ENCODE peak calls at places on chromosomes 12 and 14, in ten cellular contexts. K, Q, F, R, O, X, L, W, I and B are unnamed samples.

GRCh38 chr14:58430156-58430555 is 2.6 kb downstream of the KIAA0586 start:
- DNase-seq in K (no peak), Q (no peak), F (no peak), R (peak; percentile 40), O (no peak), X (no peak), L (no peak), W (no peak), I (no peak), B (peak; percentile 92)

GRCh38 chr12:83042441-83043215 is 355.9 kb downstream of the TMTC2 start:
- DNase-seq in K (no peak), Q (no peak), F (peak; percentile 78), R (no peak), O (no peak), X (peak; percentile 49), L (no peak), W (no peak), I (no peak), B (no peak)

GRCh38 chr12:64187370-64187769 is 34.7 kb downstream of the KICS2 start:
- DNase-seq in K (no peak), Q (no peak), F (no peak), R (peak; percentile 24), O (no peak), X (no peak), L (no peak), W (no peak), I (no peak), B (peak; percentile 57)

GRCh38 chr14:89303452-89304435 is 113.3 kb downstream of the FOXN3 start:
- DNase-seq in K (peak; percentile 29), Q (no peak), F (peak; percentile 22), R (peak; percentile 67), O (peak; percentile 64), X (peak; percentile 62), L (no peak), W (no peak), I (peak; percentile 59), B (peak; percentile 50)

GRCh38 chr14:104673481-104673880 is 15.9 kb upstream of the INF2 start:
- DNase-seq in K (no peak), Q (no peak), F (no peak), R (no peak), O (no peak), X (no peak), L (no peak), W (no peak), I (no peak), B (no peak)

GRCh38 chr12:8709124-8709830 is 11.5 kb downstream of the RIMKLB start:
- DNase-seq in K (peak; percentile 24), Q (no peak), F (no peak), R (no peak), O (no peak), X (peak; percentile 48), L (no peak), W (no peak), I (no peak), B (no peak)

GRCh38 chr14:77339407-77339806 is 18.6 kb downstream of the GSTZ1 start:
- DNase-seq in K (no peak), Q (no peak), F (no peak), R (peak; percentile 34), O (no peak), X (no peak), L (no peak), W (no peak), I (no peak), B (peak; percentile 71)

GRCh38 chr14:73998736-73999135 is 20.4 kb downstream of the ENTPD5 start:
- DNase-seq in K (no peak), Q (no peak), F (no peak), R (no peak), O (no peak), X (no peak), L (no peak), W (no peak), I (no peak), B (no peak)

GRCh38 chr12:132189378-132190011 is 45.2 kb downstream of the NOC4L start:
- DNase-seq in K (peak; percentile 93), Q (peak; percentile 91), F (peak; percentile 86), R (peak; percentile 11), O (peak; percentile 61), X (peak; percentile 87), L (peak; percentile 90), W (peak; percentile 92), I (peak; percentile 80), B (peak; percentile 89)

GRCh38 chr12:132190012-132190755 is 45.9 kb downstream of the NOC4L start:
- DNase-seq in K (peak; percentile 39), Q (peak; percentile 31), F (peak; percentile 67), R (no peak), O (no peak), X (peak; percentile 29), L (no peak), W (no peak), I (no peak), B (peak; percentile 4)

GRCh38 chr12:132186857-132187620 is 42.8 kb downstream of the NOC4L start:
- DNase-seq in K (peak; percentile 9), Q (no peak), F (no peak), R (no peak), O (no peak), X (no peak), L (no peak), W (no peak), I (no peak), B (no peak)

GRCh38 chr12:132187646-132188450 is 43.6 kb downstream of the NOC4L start:
- DNase-seq in K (peak; percentile 10), Q (no peak), F (no peak), R (no peak), O (no peak), X (no peak), L (no peak), W (no peak), I (no peak), B (no peak)

DNA sequence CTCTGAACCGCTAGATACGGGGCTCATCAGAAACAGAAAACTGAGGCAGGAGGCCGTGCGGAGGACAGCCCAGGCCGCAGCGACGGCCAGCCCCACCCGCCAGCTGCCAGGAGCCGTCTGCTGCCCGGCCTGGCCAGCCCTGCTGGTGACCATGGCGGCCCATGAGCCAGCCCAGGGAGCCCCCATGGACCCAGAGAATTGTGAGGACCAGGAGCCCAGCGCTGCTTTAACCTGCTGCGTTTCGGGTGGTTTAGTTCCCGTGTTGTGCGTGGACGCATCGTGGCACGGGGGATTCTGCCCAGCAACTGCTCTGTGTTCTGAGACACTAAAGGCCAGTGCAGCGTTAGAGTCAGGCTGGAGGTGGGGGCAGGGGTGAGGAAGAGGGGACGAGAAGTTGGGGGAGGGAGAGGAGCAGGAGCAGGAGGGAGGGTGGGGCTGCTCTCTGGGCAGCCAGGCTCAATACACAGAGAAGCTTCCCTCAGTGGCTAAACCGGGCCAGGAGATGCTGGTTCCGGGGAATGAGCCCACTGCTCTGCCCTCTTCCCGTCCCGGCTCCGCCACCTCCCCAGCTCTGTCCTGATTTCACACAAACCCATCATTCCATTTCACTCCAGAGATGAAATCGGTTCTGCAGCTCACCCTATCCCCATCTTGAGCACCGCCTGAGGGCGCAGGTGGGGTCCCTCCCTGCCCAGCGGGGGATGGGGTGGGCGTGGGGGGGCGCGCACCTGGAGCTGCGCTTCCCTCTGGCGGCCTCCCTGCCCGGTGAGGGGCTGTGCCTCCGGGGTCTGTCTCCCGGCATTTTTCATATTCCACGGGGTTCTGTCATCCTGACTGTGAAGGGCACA is 44.4 kb downstream of the NOC4L start:
- DNase-seq in K (no peak), Q (no peak), F (no peak), R (no peak), O (no peak), X (no peak), L (no peak), W (no peak), I (no peak), B (no peak)
- H3K4me3 ChIP-seq in K (peak overlapping the region; percentile 39), Q (peak overlapping the region; percentile 61), F (peak overlapping the region; percentile 59), R (peak overlapping the region; percentile 46), O (peak overlapping the region; percentile 58), X (peak overlapping the region; percentile 64), L (peak overlapping the region; percentile 26), W (peak overlapping the region; percentile 94), I (peak overlapping the region; percentile 40), B (peak overlapping the region; percentile 50)

GRCh38 chr14:19906665-19907064 is 13.7 kb upstream of the OR4K5 start:
- DNase-seq in K (no peak), Q (no peak), F (no peak), R (no peak), O (no peak), X (no peak), L (no peak), W (no peak), I (no peak), B (no peak)
- H3K4me3 ChIP-seq in K (no peak overlapping the region), Q (no peak overlapping the region), F (no peak overlapping the region), R (no peak overlapping the region), O (no peak overlapping the region), X (no peak overlapping the region), L (no peak overlapping the region), W (no peak overlapping the region), I (no peak overlapping the region), B (no peak overlapping the region)

GRCh38 chr12:46265102-46265501 is 3.7 kb downstream of the SLC38A1 start:
- DNase-seq in K (no peak), Q (no peak), F (no peak), R (no peak), O (no peak), X (no peak), L (no peak), W (no peak), I (no peak), B (peak; percentile 55)
- H3K4me3 ChIP-seq in K (no peak overlapping the region), Q (no peak overlapping the region), F (peak overlapping the region; percentile 91), R (no peak overlapping the region), O (no peak overlapping the region), X (no peak overlapping the region), L (no peak overlapping the region), W (peak overlapping the region; percentile 5), I (no peak overlapping the region), B (peak overlapping the region; percentile 88)

GRCh38 chr12:54143233-54143986 is 45.4 kb downstream of the SMUG1 start:
- DNase-seq in K (no peak), Q (no peak), F (no peak), R (no peak), O (no peak), X (no peak), L (no peak), W (no peak), I (no peak), B (no peak)

GRCh38 chr12:54140958-54141388 is 47.8 kb downstream of the SMUG1 start:
- DNase-seq in K (no peak), Q (no peak), F (peak; percentile 48), R (no peak), O (peak; percentile 36), X (no peak), L (no peak), W (no peak), I (no peak), B (no peak)

GRCh38 chr12:54139030-54139429 is 49.8 kb downstream of the SMUG1 start:
- DNase-seq in K (no peak), Q (no peak), F (no peak), R (no peak), O (no peak), X (no peak), L (no peak), W (no peak), I (no peak), B (no peak)

GRCh38 chr12:54144738-54145137 is 44.0 kb downstream of the SMUG1 start:
- DNase-seq in K (no peak), Q (no peak), F (no peak), R (no peak), O (no peak), X (no peak), L (no peak), W (no peak), I (no peak), B (no peak)

DNA sequence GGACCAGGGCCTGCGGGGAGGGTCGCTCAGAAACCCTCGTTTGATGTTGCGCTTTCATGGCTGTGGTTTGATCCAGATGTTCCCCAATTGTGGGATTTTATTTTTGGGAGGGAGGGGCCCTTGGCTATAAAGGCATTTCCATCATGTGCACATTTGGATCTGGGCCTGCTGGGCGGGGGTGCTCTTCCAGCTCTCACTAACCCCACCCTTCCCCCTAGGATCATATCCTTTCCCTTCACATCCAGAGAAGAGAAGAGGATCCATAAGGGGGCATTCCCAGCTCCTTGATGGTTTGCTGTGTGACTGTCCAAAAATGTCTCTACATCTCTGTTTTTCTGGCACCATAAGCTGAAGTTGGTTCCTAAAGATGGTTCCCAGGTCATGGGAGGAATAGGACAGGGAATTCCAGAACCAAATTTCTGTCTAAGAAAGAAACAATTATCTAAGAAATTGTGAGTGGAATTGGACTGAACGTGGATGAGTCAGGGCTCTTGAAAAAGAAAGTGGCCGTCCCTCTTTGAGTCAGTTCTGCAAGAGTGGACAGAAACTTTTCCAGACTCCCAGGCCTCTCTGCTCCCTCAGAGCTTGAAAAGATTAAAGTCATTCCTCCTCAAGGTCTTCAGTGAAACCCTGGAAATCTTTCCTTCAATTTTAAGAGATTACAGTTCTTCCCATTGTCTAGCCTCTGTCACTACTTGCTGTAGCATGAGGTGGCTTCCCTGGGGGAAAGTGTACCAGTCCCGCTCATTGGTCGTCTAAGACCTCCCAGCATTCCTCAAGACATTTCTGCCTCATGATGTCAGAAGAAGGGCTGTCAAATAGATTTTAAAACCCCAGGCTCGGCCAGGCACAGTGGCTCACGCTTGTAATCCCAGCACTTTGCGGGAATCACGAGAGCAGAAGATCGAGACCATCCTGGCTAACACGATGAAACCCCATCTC is 47.0 kb downstream of the SMUG1 start:
- DNase-seq in K (no peak), Q (no peak), F (no peak), R (peak; percentile 23), O (peak; percentile 26), X (no peak), L (no peak), W (no peak), I (no peak), B (no peak)
- H3K4me3 ChIP-seq in K (no peak overlapping the region), Q (no peak overlapping the region), F (no peak overlapping the region), R (no peak overlapping the region), O (no peak overlapping the region), X (no peak overlapping the region), L (no peak overlapping the region), W (no peak overlapping the region), I (no peak overlapping the region), B (no peak overlapping the region)